ENCODE peak calls at places on chromosomes 3 and 15, in four cellular contexts. N is HepG2, L is HEK293T, W is K562. D is an unnamed sample.

GRCh38 chr15:39948817-39949216 is 14.9 kb downstream of the EIF2AK4 start:
- DNase-seq in N (peak), L (no peak), W (no peak), D (no peak)

GRCh38 chr3:182364723-182365650 is 428.3 kb upstream of the ATP11B start:
- DNase-seq in N (no peak), L (peak), W (peak), D (no peak)

GRCh38 chr15:70324001-70324974 is 226.6 kb upstream of the TLE3 start:
- DNase-seq in N (no peak), L (no peak), W (no peak), D (no peak)

GRCh38 chr3:157475921-157476395 is 27.3 kb downstream of the VEPH1 start:
- DNase-seq in N (no peak), L (peak), W (no peak), D (no peak)

GRCh38 chr3:120488296-120488695 is 37.5 kb upstream of the FSTL1 start:
- DNase-seq in N (no peak), L (no peak), W (no peak), D (no peak)

GRCh38 chr3:14445773-14446172 is 43.4 kb downstream of the SLC6A6 start:
- DNase-seq in N (no peak), L (no peak), W (no peak), D (no peak)

GRCh38 chr15:96585634-96586386 is 255.3 kb downstream of the NR2F2 start:
- DNase-seq in N (no peak), L (no peak), W (peak), D (no peak)

GRCh38 chr3:164179110-164179774 is 899.1 kb downstream of the SI start:
- DNase-seq in N (no peak), L (no peak), W (no peak), D (no peak)

GRCh38 chr15:100241572-100242479 is 99.9 kb downstream of the ADAMTS17 start:
- DNase-seq in N (peak), L (no peak), W (peak), D (no peak)

GRCh38 chr3:148866261-148866660 is 1.2 kb downstream of the CPA3 start:
- DNase-seq in N (no peak), L (no peak), W (no peak), D (no peak)

GRCh38 chr3:157274644-157275137 is 114.7 kb upstream of the CCNL1 start:
- DNase-seq in N (no peak), L (no peak), W (no peak), D (no peak)

GRCh38 chr3:15029625-15030024 is 35.5 kb downstream of the MRPS25 start:
- DNase-seq in N (no peak), L (no peak), W (no peak), D (no peak)

GRCh38 chr3:117998071-117998470 is 1036.6 kb downstream of the IGSF11 start:
- DNase-seq in N (no peak), L (no peak), W (no peak), D (no peak)

GRCh38 chr3:128864351-128864811 is 15.0 kb upstream of the ACAD9 start:
- DNase-seq in N (no peak), L (no peak), W (no peak), D (no peak)

GRCh38 chr15:70703066-70703465 is 60.3 kb downstream of the UACA start:
- DNase-seq in N (no peak), L (no peak), W (no peak), D (no peak)

GRCh38 chr3:29319798-29320197 is 38.9 kb downstream of the RBMS3 start:
- DNase-seq in N (no peak), L (no peak), W (no peak), D (no peak)

GRCh38 chr3:196198771-196199753 is 12.1 kb downstream of the ZDHHC19 start:
- DNase-seq in N (peak), L (no peak), W (no peak), D (no peak)

GRCh38 chr15:85652457-85652856 is 142.3 kb downstream of the KLHL25 start:
- DNase-seq in N (no peak), L (no peak), W (no peak), D (no peak)

GRCh38 chr3:165837058-165837525 is at the start of gene BCHE:
- DNase-seq in N (no peak), L (peak), W (no peak), D (no peak)

GRCh38 chr3:61182648-61183047 is 68.6 kb downstream of the FHIT start:
- DNase-seq in N (no peak), L (no peak), W (no peak), D (no peak)

GRCh38 chr3:12905316-12906071 is 64.1 kb upstream of the RPL32 start:
- DNase-seq in N (no peak), L (no peak), W (no peak), D (no peak)

GRCh38 chr15:62147149-62148013 is 17.7 kb downstream of the C2CD4B start:
- DNase-seq in N (no peak), L (no peak), W (no peak), D (no peak)

GRCh38 chr3:140499114-140499757 is 178.6 kb upstream of the TRIM42 start:
- DNase-seq in N (peak), L (no peak), W (no peak), D (no peak)

GRCh38 chr3:134600166-134600670 is 50.6 kb downstream of the KY start:
- DNase-seq in N (no peak), L (no peak), W (no peak), D (no peak)

GRCh38 chr3:52779011-52779410 is 1.6 kb downstream of the ITIH1 start:
- DNase-seq in N (no peak), L (no peak), W (no peak), D (no peak)

GRCh38 chr3:69200384-69201068 is 78.1 kb upstream of the LMOD3 start:
- DNase-seq in N (peak), L (peak), W (peak), D (no peak)

GRCh38 chr3:196012481-196012880 is 69.4 kb downstream of the TFRC start:
- DNase-seq in N (no peak), L (no peak), W (no peak), D (no peak)

GRCh38 chr3:58519668-58520402 is 17.2 kb downstream of the ACOX2 start:
- DNase-seq in N (peak), L (no peak), W (no peak), D (no peak)

GRCh38 chr15:74156678-74157411 is 16.7 kb upstream of the ISLR start:
- DNase-seq in N (no peak), L (peak), W (no peak), D (no peak)

DNA sequence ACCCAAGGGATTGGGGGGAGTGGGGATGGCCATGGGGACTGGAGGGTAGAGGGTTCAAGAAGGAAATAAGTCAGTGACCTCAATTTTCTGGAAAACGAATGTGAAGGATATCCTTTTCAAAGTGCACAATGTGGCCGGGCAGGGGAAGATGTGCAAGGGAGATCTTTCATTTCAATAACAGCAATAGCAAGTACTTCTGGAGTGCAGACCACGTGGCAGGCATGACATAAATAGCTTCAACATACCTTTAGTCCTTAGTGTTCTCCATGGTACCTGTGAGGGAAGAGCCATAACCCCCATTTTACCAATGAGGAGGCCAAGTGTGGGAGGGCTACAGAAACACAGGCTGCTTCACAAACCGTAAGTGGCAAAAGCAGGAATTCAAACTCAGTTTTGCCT is 138.7 kb downstream of the FOXP1 start:
- DNase-seq in N (no peak), L (no peak), W (no peak), D (no peak)
- TF ChIP-seq TARDBP in N (no peak), L (no peak), W (no peak), D (no peak)

DNA sequence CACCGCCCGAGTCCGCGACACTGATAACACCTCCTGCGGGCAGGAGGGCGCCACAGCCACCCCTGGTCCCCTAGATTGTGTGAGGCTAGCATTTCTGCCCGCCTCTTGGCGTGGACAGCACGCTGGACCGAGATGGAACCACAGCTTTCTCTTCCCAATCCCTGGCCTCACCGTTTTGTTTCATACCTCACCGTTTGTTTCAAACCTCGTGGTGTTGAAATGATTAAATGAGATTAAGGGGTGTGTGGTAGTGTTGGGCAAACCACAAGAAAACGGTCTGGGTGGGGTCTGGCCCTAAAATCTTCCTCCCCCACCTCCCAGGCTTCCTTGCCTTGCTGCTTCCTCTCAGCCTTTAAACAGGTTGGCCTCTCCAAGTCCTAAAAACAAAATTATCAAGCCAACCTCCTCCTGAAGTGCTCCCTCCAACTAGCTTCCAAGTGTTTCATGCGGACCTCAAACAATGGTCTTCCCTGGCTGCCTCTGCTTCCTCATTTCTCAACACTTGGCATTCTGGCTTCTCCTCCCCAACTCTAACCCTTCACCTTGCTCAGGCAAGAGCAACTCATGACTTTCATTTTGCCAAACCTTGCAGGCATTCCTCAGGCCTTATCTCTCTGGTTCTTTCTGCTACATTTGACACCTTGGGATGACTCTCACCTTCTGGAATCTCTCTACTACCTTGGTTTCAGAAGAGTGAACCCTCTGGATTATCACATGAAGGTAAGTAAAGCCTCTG is 1.4 kb upstream of the ATP13A3 start:
- DNase-seq in N (no peak), L (no peak), W (peak), D (no peak)
- TF ChIP-seq TARDBP in N (no peak), L (no peak), W (peak), D (no peak)

GRCh38 chr3:124780767-124781485 is 50.7 kb downstream of the UMPS start:
- DNase-seq in N (no peak), L (no peak), W (no peak), D (no peak)
- TF ChIP-seq TARDBP in N (no peak), L (no peak), W (no peak), D (no peak)

GRCh38 chr3:105594219-105594618 is 227.5 kb downstream of the ALCAM start:
- DNase-seq in N (no peak), L (no peak), W (no peak), D (no peak)

GRCh38 chr3:105593315-105593714 is 226.6 kb downstream of the ALCAM start:
- DNase-seq in N (no peak), L (no peak), W (no peak), D (no peak)

GRCh38 chr3:105598047-105598796 is 231.5 kb downstream of the ALCAM start:
- DNase-seq in N (no peak), L (no peak), W (no peak), D (no peak)
- TF ChIP-seq TARDBP in N (no peak), L (no peak), W (no peak), D (no peak)

DNA sequence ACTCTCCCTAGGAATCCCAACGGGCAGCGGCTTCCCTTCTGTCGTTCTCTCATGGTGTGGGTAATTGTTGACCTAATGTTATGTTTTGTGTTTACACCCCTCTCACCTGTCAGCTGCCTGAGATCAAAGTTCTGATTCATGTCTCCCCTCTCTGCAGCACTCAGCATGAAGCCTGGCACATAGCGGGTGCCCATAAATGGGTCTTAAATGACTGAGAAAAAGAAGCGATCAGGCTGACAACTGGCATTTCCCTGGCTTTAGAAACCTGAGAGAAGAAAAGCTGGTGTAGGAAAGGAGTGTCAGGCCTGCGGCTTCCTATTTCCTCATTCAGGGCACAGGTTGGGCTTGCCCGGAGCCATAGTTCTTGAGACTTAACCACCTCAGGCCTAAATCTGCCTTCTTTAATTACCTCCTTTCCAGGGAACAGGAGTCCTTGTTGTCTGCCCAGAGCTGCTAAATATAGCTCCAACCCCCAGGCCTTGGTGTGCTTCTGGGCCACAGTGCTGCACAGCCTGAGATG is 31.8 kb downstream of the LPP start:
- DNase-seq in N (peak), L (no peak), W (no peak), D (no peak)
- TF ChIP-seq TARDBP in N (peak), L (no peak), W (no peak), D (no peak)

GRCh38 chr3:168121175-168121853 is 25.6 kb upstream of the GOLIM4 start:
- DNase-seq in N (no peak), L (no peak), W (no peak), D (no peak)
- TF ChIP-seq TARDBP in N (no peak), L (no peak), W (no peak), D (no peak)